ENCODE peak calls at places on chromosomes 12 and 14, in five cellular contexts. A is pancreas; Q is CD8-positive, alpha-beta T cell; T is hepatocyte; Z is iris pigment epithelial cell. E is an unnamed sample.
A peak's percentile ranks its signal among the peaks of the same experiment; 100 is the strongest.

GRCh38 chr14:68947802-68948201 is 31.3 kb downstream of the ACTN1 start:
- DNase-seq in T (peak; percentile 83), A (no peak), Z (peak; percentile 76), Q (no peak), E (no peak)

GRCh38 chr12:118571730-118572129 is 195.4 kb downstream of the SUDS3 start:
- DNase-seq in Z (no peak), A (no peak), Q (no peak), T (no peak), E (no peak)

GRCh38 chr12:130768120-130768519 is 52.0 kb upstream of the RIMBP2 start:
- DNase-seq in T (no peak), Z (no peak), Q (no peak), A (no peak), E (no peak)

GRCh38 chr14:40028991-40029390 is 596.8 kb upstream of the FBXO33 start:
- DNase-seq in A (no peak), Z (no peak), Q (no peak), T (no peak), E (no peak)

GRCh38 chr14:21025374-21026151 is 702 bp upstream of the NDRG2 start:
- DNase-seq in Z (no peak), T (peak; percentile 54), Q (peak; percentile 29), A (peak; percentile 43), E (no peak)

GRCh38 chr14:73833530-73834257 is 17.9 kb upstream of the PTGR2 start:
- DNase-seq in Z (peak; percentile 27), T (peak; percentile 53), A (peak; percentile 36), Q (no peak), E (peak; percentile 48)

GRCh38 chr14:104446611-104447010 is 133.0 kb upstream of the C14orf180 start:
- DNase-seq in A (no peak), Z (no peak), T (no peak), Q (no peak), E (no peak)

GRCh38 chr12:16076970-16077527 is 165.9 kb downstream of the DERA start:
- DNase-seq in T (peak; percentile 26), Z (no peak), A (no peak), Q (no peak), E (no peak)

E was measured in NCI-H226.